ENCODE peak calls at places on chromosomes 7 and 10, in ten cellular contexts. A is osteocyte; M is RWPE1; E is heart left ventricle; B is EL; Q is hepatocyte; D is stimulated activated CD4-positive, alpha-beta T cell treated with anti-CD3 and anti-CD28 coated beads, TNF-alpha, amount 100 ng/mL, for 4 hours; Y is cardiac fibroblast; J is sciatic nerve; O is NCI-H1092 treated with DMSO at 0.1 percent for 48 hours. L is an unnamed sample.

GRCh38 chr7:106290319-106290718 is 5.5 kb upstream of the NAMPT start:
- DNase-seq in J (no peak), E (no peak), M (no peak), A (no peak), O (no peak), Y (no peak), Q (peak; percentile 72), B (no peak), D (no peak), L (no peak)

GRCh38 chr10:101310528-101311439 is 43.2 kb upstream of the BTRC start:
- DNase-seq in B (peak; percentile 20), A (no peak), J (no peak), Y (no peak), D (no peak), E (peak; percentile 25), Q (peak; percentile 36), O (no peak), M (no peak), L (no peak)

GRCh38 chr7:33904680-33905388 is 505 bp upstream of the BMPER start:
- DNase-seq in Q (peak; percentile 61), E (peak; percentile 19), Y (peak; percentile 52), B (peak; percentile 79), J (peak; percentile 73), O (peak; percentile 74), D (no peak), A (no peak), M (peak; percentile 20), L (peak; percentile 74)

GRCh38 chr7:113770146-113770738 is 148.6 kb downstream of the PPP1R3A start:
- DNase-seq in A (no peak), Q (no peak), M (no peak), B (no peak), Y (no peak), E (no peak), D (no peak), O (no peak), J (no peak), L (no peak)

GRCh38 chr7:128909605-128910568 is 622 bp downstream of the KCP start:
- DNase-seq in D (no peak), A (no peak), J (peak; percentile 54), O (no peak), B (peak; percentile 70), E (no peak), Q (peak; percentile 63), Y (peak; percentile 23), M (no peak), L (no peak)

GRCh38 chr7:104772405-104772821 is 241.6 kb upstream of the KMT2E start:
- DNase-seq in A (no peak), B (no peak), O (no peak), Y (no peak), J (no peak), E (no peak), M (no peak), D (no peak), Q (no peak), L (no peak)

GRCh38 chr10:8017276-8017675 is 37.2 kb upstream of the GATA3 start:
- DNase-seq in B (no peak), J (no peak), D (no peak), Y (peak; percentile 23), M (no peak), A (no peak), Q (no peak), E (no peak), O (no peak), L (no peak)

GRCh38 chr10:110399163-110400094 is 94.7 kb upstream of the SMNDC1 start:
- DNase-seq in A (no peak), M (peak; percentile 96), Q (peak; percentile 70), O (no peak), B (peak; percentile 99), E (no peak), J (no peak), D (no peak), Y (peak; percentile 100), L (no peak)

GRCh38 chr10:50624154-50624865 is 554 bp upstream of the SGMS1 start:
- DNase-seq in Y (peak; percentile 97), D (peak; percentile 92), J (peak; percentile 99), Q (peak; percentile 99), O (peak; percentile 88), B (peak; percentile 95), E (peak; percentile 98), A (peak; percentile 99), M (peak; percentile 91), L (peak; percentile 82)